ENCODE peak calls at places on chromosomes 2 and 18, in four cellular contexts. Y is mesenchymal stem cell, T is BE2C, C is astrocyte. Q is an unnamed sample.

GRCh38 chr2:98313512-98314250 is 32.6 kb upstream of the CNGA3 start:
- DNase-seq in T (no peak), Y (no peak), C (no peak), Q (no peak)

GRCh38 chr2:100517556-100517955 is 45.2 kb upstream of the PDCL3 start:
- DNase-seq in C (no peak), T (no peak), Y (no peak), Q (no peak)

GRCh38 chr2:15912203-15912602 is 28.1 kb upstream of the MYCN start:
- DNase-seq in C (peak), Y (peak), T (peak), Q (peak)

GRCh38 chr18:9758624-9759075 is 50.5 kb downstream of the RAB31 start:
- DNase-seq in C (no peak), T (no peak), Y (no peak), Q (no peak)

GRCh38 chr2:9675369-9676351 is 44.9 kb upstream of the YWHAQ start:
- DNase-seq in C (peak), Y (peak), T (peak), Q (peak)

GRCh38 chr2:240596491-240596931 is 10.0 kb downstream of the CAPN10 start:
- DNase-seq in Y (no peak), T (peak), C (no peak), Q (no peak)

GRCh38 chr18:43952398-43952797 is 675.1 kb upstream of the SYT4 start:
- DNase-seq in T (no peak), Y (no peak), C (no peak), Q (no peak)

GRCh38 chr2:145563752-145564615 is 1044.1 kb upstream of the ZEB2 start:
- DNase-seq in C (peak), T (no peak), Y (peak), Q (no peak)

GRCh38 chr18:21450913-21451312 is 149.6 kb downstream of the ESCO1 start:
- DNase-seq in T (no peak), Y (no peak), C (peak), Q (no peak)

GRCh38 chr18:76260941-76261472 is 234.0 kb downstream of the ZNF516 start:
- DNase-seq in T (no peak), Y (no peak), C (no peak), Q (no peak)

GRCh38 chr2:207487650-207488315 is 42.0 kb upstream of the CREB1 start:
- DNase-seq in C (peak), T (no peak), Y (peak), Q (peak)

GRCh38 chr2:227508001-227508400 is 36.0 kb downstream of the AGFG1 start:
- DNase-seq in Y (no peak), C (no peak), T (no peak), Q (no peak)

GRCh38 chr2:129334128-129334527 is 645.3 kb upstream of the RAB6C start:
- DNase-seq in T (no peak), C (no peak), Y (no peak), Q (no peak)

GRCh38 chr2:116952254-116952653 is 862.2 kb upstream of the DDX18 start:
- DNase-seq in Y (peak), C (no peak), T (no peak), Q (no peak)

GRCh38 chr2:157934684-157935377 is 58.7 kb upstream of the ACVR1 start:
- DNase-seq in C (no peak), T (no peak), Y (no peak), Q (no peak)

GRCh38 chr2:213232649-213233437 is 51.4 kb upstream of the SPAG16 start:
- DNase-seq in T (no peak), C (peak), Y (peak), Q (peak)

GRCh38 chr2:46780801-46781445 is 134.7 kb downstream of the MCFD2 start:
- DNase-seq in Y (peak), C (no peak), T (peak), Q (no peak)

DNA sequence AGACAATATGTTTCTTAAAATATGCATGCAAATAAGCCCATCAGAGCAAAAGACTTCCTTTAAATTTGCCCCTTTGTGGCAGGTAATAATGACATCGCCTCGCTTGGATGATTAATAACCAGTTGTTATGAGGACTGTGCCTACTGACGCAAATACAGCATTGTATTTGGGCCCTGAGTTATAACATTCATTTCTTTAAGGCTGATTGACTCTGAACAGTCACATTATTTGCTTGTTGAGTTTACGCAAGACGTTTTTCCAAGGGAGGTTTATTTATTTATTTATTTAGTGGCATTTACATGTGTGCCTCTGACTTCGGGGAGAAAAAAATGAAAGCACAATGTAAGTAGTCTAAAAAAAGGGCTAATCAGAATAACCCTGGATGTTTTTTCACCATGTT is 88.3 kb downstream of the SLC8A1 start:
- DNase-seq in T (no peak), C (peak), Y (peak), Q (no peak)
- H3K4me3 ChIP-seq in T (no peak), C (peak), Y (peak), Q (no peak)

DNA sequence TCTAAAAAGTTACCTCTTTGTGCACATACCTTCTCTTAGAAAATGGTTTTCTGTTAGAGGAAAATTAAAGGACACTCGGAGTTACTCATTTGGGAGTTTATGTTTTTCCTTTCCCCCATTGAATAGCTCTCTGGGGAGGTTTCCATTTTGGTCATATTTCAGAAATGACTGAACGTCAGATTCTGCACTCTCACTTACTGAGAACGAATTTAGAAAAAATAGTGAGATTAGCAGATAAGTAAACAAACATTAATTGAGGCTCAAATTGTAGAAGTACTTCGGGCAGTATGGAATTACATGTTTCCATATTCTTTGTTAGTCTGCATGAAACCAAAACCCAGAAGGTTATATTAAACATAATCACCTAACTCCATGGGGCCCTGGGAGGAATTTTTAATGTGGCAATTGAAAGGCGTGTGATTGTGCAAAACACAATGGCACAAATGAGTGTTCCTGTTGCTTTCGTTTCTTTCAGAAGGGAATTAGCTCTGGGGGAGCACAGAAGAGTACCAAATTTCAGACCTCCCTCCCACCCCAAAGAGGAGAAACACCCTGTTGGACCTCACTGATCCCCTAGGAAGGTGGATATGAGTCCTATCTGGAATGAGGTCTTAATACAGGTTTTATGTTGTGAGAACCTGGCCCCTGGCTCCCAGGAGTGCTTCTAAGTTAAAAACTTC is 212.3 kb downstream of the BCL2 start:
- DNase-seq in Y (no peak), C (no peak), T (no peak), Q (no peak)
- H3K4me3 ChIP-seq in Y (no peak), C (no peak), T (no peak), Q (no peak)

DNA sequence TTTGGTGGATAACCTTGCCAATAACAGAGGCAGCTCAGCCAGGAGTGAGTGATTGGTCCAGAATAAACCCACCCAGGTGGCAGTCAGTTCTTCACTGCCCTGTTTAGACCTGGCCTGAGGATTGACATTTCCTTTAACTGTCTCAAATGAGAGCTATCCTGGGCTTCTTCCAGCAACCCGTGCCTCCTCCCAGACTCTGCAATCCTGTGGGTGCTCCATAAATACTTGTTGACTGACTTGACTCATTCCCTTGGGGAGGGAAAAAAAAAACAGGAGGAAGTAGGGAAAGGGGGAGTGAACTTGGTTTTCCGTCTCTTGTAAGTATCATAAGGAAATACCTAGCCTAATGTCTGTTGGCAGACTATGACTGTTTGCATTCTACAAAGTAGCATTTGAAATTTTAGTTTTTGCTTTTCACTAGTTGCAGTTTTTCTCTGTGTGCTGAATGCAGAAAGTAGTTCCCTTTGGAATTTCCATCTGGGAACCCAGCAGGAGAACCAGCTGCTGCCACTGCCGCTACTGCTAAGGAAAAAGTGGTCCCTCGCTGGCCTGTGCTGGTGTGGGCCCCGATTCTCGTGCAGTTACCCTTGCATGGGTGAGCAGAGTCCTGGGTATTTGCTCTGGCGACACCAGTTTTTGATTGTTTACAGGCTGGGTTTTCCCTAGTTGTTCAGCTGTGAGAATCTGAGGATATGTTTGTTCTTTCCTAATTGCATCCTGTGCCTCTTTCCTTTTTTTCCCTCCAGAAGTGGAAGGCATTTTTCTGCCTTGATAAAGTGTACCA is 78.9 kb downstream of the TGOLN2 start:
- DNase-seq in T (no peak), Y (peak), C (peak), Q (peak)
- H3K4me3 ChIP-seq in T (no peak), Y (peak), C (peak), Q (no peak)

DNA sequence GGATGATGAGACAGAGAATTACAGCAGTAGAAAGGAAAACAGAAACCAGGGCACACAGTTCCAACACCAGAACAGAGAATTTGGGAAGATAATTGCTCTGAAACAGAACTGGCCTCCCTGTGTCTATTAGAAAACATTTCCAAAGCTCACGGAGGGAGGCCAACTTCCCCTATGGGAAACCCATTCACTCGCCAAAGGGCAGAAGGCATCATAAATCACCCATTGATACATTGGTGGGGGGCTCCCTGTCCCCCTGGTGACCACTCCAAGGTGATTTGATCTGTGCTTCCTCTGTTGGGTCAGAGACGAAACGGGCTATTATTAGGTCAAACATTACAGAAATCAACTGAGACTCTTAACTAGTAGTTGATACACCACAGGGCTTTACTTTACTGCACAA is 3.8 kb downstream of the ARL4C start:
- DNase-seq in C (no peak), T (no peak), Y (no peak), Q (no peak)
- H3K4me3 ChIP-seq in C (peak), T (peak), Y (peak), Q (peak)

GRCh38 chr2:156321243-156321904 is 11.1 kb downstream of the NR4A2 start:
- DNase-seq in T (no peak), C (no peak), Y (peak), Q (no peak)
- H3K4me3 ChIP-seq in T (no peak), C (peak), Y (peak), Q (peak)

GRCh38 chr2:55609931-55610578 is 7.4 kb downstream of the PPP4R3B start:
- DNase-seq in C (no peak), Y (no peak), T (no peak), Q (no peak)
- H3K4me3 ChIP-seq in C (no peak), Y (no peak), T (no peak), Q (no peak)

GRCh38 chr2:70522627-70523026 is 31.0 kb downstream of the TGFA start:
- DNase-seq in C (no peak), T (no peak), Y (no peak), Q (no peak)

GRCh38 chr2:70525032-70525431 is 28.6 kb downstream of the TGFA start:
- DNase-seq in Y (no peak), C (no peak), T (no peak), Q (no peak)

GRCh38 chr2:70526126-70526525 is 27.5 kb downstream of the TGFA start:
- DNase-seq in Y (no peak), C (no peak), T (no peak), Q (no peak)

GRCh38 chr2:70523672-70523995 is 30.0 kb downstream of the TGFA start:
- DNase-seq in C (no peak), Y (no peak), T (no peak), Q (no peak)

GRCh38 chr2:70523996-70524965 is 29.3 kb downstream of the TGFA start:
- DNase-seq in C (peak), Y (no peak), T (no peak), Q (peak)
- H3K4me3 ChIP-seq in C (no peak), Y (no peak), T (no peak), Q (no peak)

GRCh38 chr2:191206613-191207471 is 38.4 kb upstream of the MYO1B start:
- DNase-seq in Y (no peak), C (no peak), T (no peak), Q (no peak)

GRCh38 chr2:191202881-191203397 is 42.3 kb upstream of the MYO1B start:
- DNase-seq in Y (peak), T (no peak), C (peak), Q (no peak)

GRCh38 chr2:191202209-191202721 is 42.9 kb upstream of the MYO1B start:
- DNase-seq in T (no peak), Y (peak), C (peak), Q (peak)

GRCh38 chr2:191200910-191201309 is 44.3 kb upstream of the MYO1B start:
- DNase-seq in Y (no peak), T (no peak), C (no peak), Q (no peak)

GRCh38 chr2:191204443-191204842 is 40.8 kb upstream of the MYO1B start:
- DNase-seq in T (no peak), Y (peak), C (no peak), Q (no peak)
- H3K4me3 ChIP-seq in T (no peak), Y (peak), C (no peak), Q (no peak)

DNA sequence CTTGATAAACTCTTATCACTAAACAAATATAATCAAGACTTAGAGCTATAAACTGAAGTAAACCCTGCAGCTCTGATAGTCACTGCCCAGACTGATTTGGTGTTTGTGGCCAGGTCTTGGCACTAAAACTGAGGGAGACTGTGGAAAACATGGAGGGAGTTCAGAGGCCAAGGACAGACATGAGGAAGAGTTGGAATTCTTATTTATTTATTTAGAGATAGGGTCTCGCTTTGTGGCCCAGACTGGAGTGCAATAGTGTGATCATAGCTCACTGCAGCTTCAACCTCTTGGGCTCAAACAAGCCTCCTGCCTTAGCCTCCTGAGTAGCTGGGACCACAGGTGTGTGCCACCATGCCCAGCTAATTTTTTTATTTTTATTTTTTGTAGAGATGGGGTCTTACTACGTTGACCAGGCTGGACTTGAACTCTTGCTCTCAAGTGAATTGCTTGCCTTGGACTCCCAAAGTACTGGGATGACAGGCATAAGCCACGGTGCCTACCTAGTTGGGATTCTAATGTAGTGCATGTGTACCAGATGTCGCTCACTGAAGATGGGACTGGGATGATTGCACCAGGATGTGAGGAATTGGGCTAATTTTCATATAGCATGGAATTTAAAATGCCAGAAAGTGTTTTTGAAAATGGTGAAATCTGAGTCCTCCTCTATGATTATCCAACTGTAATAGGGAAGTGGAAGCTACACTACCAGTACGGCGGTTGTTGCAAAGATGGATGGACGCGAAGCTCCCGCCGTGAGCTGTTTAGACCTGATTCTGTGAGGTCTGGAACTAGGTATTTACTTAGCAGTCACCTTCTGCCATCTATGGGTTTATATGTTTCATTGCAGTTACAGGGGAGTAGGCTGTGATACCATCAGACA is 52.7 kb upstream of the CTLA4 start:
- DNase-seq in Y (peak), T (peak), C (peak), Q (peak)
- H3K4me3 ChIP-seq in Y (peak), T (peak), C (no peak), Q (no peak)